ENCODE peak calls at places on chromosomes 11 and 22, in seven cellular contexts. D is endothelial cell of umbilical vein, M is prostate gland, Y is vagina, X is SK-N-SH, I is upper lobe of left lung, J is SK-N-MC. F is an unnamed sample.

GRCh38 chr11:95788921-95789505 is 569 bp downstream of the FAM76B start:
- DNase-seq in D (peak), M (peak), Y (peak), X (peak), I (peak), J (no peak), F (no peak)

GRCh38 chr22:47806894-47807293 is 1044.4 kb downstream of the TBC1D22A start:
- DNase-seq in D (no peak), M (no peak), Y (no peak), X (no peak), I (no peak), J (no peak), F (peak)

GRCh38 chr11:96055706-96056387 is 131.9 kb upstream of the MTMR2 start:
- DNase-seq in D (no peak), M (no peak), Y (no peak), X (no peak), I (no peak), J (no peak), F (no peak)

GRCh38 chr11:65851083-65851579 is 6.8 kb downstream of the CFL1 start:
- DNase-seq in D (no peak), M (no peak), Y (no peak), X (peak), I (no peak), J (no peak), F (no peak)

GRCh38 chr22:39631857-39632256 is 61.3 kb downstream of the CACNA1I start:
- DNase-seq in D (no peak), M (no peak), Y (no peak), X (no peak), I (no peak), J (no peak), F (no peak)

GRCh38 chr22:36192601-36193000 is 9.0 kb downstream of the APOL4 start:
- DNase-seq in D (peak), M (no peak), Y (no peak), X (no peak), I (no peak), J (no peak), F (no peak)

GRCh38 chr11:72069787-72070251 is 10.5 kb downstream of the NUMA1 start:
- DNase-seq in D (peak), M (peak), Y (peak), X (no peak), I (peak), J (no peak), F (peak)

GRCh38 chr11:64656797-64657196 is 65.8 kb downstream of the SLC22A12 start:
- DNase-seq in D (no peak), M (no peak), Y (no peak), X (no peak), I (no peak), J (no peak), F (no peak)

GRCh38 chr11:86802601-86803051 is 2.3 kb downstream of the PRSS23 start:
- DNase-seq in D (peak), M (peak), Y (no peak), X (peak), I (no peak), J (no peak), F (no peak)

GRCh38 chr22:41052661-41053490 is 39.5 kb upstream of the EP300 start:
- DNase-seq in D (no peak), M (no peak), Y (no peak), X (no peak), I (no peak), J (peak), F (no peak)

GRCh38 chr11:114262681-114263509 is 33.3 kb upstream of the NNMT start:
- DNase-seq in D (peak), M (no peak), Y (no peak), X (peak), I (peak), J (no peak), F (no peak)

GRCh38 chr11:129804012-129804411 is 11.6 kb upstream of the TMEM45B start:
- DNase-seq in D (no peak), M (no peak), Y (no peak), X (no peak), I (no peak), J (no peak), F (no peak)

GRCh38 chr11:68825603-68826002 is 16.1 kb downstream of the CPT1A start:
- DNase-seq in D (peak), M (no peak), Y (no peak), X (no peak), I (peak), J (no peak), F (no peak)

GRCh38 chr22:42685941-42686666 is 34.6 kb downstream of the A4GALT start:
- DNase-seq in D (no peak), M (no peak), Y (no peak), X (peak), I (peak), J (no peak), F (no peak)

GRCh38 chr11:9214765-9215164 is 50.4 kb downstream of the DENND5A start:
- DNase-seq in D (no peak), M (no peak), Y (no peak), X (no peak), I (no peak), J (no peak), F (no peak)

GRCh38 chr11:128927108-128927461 is 15.6 kb downstream of the TP53AIP1 start:
- DNase-seq in D (no peak), M (no peak), Y (no peak), X (no peak), I (no peak), J (no peak), F (no peak)

GRCh38 chr11:4865855-4866254 is 15.8 kb upstream of the OR51T1 start:
- DNase-seq in D (no peak), M (no peak), Y (no peak), X (no peak), I (no peak), J (no peak), F (no peak)

GRCh38 chr11:126197277-126197939 is 14.0 kb downstream of the RPUSD4 start:
- DNase-seq in D (no peak), M (no peak), Y (no peak), X (no peak), I (no peak), J (no peak), F (no peak)

GRCh38 chr11:35040221-35040942 is 98.6 kb upstream of the CD44 start:
- DNase-seq in D (no peak), M (no peak), Y (no peak), X (no peak), I (no peak), J (no peak), F (no peak)

GRCh38 chr11:65429724-65430405 is 7.3 kb downstream of the NEAT1 start:
- DNase-seq in D (peak), M (peak), Y (peak), X (no peak), I (peak), J (no peak), F (peak)

GRCh38 chr22:20408891-20409290 is 14.9 kb downstream of the ZNF74 start:
- DNase-seq in D (no peak), M (no peak), Y (no peak), X (no peak), I (no peak), J (no peak), F (no peak)

GRCh38 chr11:72015511-72016061 is 16.9 kb downstream of the IL18BP start:
- DNase-seq in D (no peak), M (no peak), Y (no peak), X (no peak), I (no peak), J (no peak), F (no peak)

GRCh38 chr11:68816917-68817419 is 24.7 kb downstream of the CPT1A start:
- DNase-seq in D (no peak), M (no peak), Y (no peak), X (no peak), I (no peak), J (no peak), F (no peak)

GRCh38 chr11:15653191-15653590 is 538.5 kb downstream of the INSC start:
- DNase-seq in D (no peak), M (no peak), Y (no peak), X (no peak), I (no peak), J (no peak), F (no peak)

GRCh38 chr11:15651782-15652181 is 537.1 kb downstream of the INSC start:
- DNase-seq in D (no peak), M (no peak), Y (no peak), X (no peak), I (no peak), J (no peak), F (no peak)

GRCh38 chr11:15651033-15651432 is 536.3 kb downstream of the INSC start:
- DNase-seq in D (no peak), M (no peak), Y (no peak), X (no peak), I (no peak), J (no peak), F (no peak)

GRCh38 chr11:15649371-15650104 is 534.8 kb downstream of the INSC start:
- DNase-seq in D (no peak), M (no peak), Y (no peak), X (no peak), I (no peak), J (no peak), F (no peak)

DNA sequence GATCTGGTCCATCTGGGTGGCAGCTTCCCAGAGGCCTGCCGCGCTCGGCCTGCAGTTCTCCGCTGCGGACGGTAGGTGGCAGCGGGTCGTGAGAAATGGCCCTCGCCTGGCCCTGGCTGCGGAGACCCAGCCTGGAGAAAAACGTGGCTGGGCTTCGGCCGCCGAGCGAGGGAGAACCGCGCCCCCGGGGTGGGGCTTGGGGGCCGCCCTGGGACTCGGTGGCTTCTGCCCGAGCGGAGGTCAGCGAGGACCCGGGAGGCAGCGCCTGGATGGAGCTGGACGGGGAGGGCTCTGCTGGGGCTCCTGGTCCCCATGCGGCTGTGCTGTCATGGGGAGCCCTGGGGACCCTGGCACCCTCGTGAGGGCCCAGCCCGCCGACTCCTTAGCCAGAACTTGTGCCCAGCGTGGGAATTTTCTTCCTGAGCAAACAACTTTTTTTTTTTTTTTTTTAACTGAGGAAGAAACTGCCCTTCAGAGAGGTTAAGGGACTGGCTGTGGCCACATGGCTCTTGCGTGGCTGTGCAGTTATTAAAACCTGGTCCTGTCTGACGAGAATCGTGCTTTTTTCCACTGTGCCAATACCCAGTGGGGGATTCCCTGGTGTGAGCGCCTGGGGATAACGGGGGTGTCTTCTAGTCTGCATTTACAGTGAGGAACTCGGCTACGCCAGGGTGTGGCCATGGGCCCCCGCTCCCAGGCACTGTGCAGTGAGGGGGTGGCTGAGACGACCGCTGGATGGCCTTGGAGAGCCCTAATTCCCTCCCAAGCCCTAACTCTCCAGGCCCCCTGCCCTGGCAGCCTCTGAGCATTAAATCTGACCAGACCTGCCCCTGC is 535.6 kb downstream of the INSC start:
- DNase-seq in D (peak), M (peak), Y (peak), X (peak), I (peak), J (peak), F (peak)
- TF ChIP-seq POLR2AphosphoS5 in D (no peak), M (peak), Y (peak), X (no peak), I (peak), J (peak), F (peak)

GRCh38 chr11:11982461-11982860 is 26.0 kb downstream of the DKK3 start:
- DNase-seq in D (no peak), M (no peak), Y (no peak), X (no peak), I (no peak), J (no peak), F (no peak)
- H3K27ac ChIP-seq in D (no peak), M (no peak), Y (peak), X (peak), I (no peak), J (no peak), F (peak)

DNA sequence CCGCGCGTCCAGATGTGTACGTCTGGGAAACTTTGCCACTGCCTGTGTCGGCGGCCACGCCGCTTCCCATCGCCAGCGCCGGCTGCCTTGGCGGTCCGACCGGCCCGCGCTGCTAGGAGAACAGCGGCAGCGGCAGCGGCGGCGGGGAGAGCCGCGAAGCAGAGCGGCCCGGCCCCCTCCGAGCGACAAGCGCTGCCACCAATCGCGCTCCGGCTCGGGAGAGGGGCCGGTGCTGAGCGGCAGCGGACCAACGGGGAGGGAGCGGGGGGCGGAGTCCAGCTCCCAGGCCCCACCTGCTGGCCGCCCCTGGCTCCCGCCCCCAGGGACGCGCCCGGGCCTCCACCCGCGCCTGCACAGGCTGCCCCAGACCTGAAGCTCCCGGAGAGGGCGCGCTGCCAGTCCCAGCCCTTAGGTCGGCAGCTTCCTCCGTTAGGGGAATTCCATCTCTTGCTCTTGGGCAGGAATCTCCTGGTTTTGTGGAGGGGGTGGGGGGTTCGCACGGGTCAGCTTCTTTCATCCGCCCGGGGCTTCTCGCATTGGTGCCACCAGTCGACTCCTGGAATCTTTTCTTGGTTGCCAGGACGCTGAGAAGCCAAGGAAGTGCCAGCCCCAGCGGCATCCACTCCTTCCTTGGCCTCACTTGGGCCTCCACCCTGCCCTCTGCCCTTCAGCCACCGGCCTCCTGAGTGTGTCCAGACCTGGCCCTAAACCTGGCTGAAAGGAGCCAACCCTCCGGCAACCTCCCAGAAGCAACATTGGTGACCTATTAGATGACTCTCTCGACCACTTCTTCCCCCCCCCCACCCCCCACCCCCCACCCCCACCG is at the start of gene GALNT18:
- DNase-seq in D (peak), M (peak), Y (no peak), X (peak), I (peak), J (no peak), F (peak)
- TF ChIP-seq POLR2AphosphoS5 in D (no peak), M (peak), Y (peak), X (no peak), I (peak), J (no peak), F (peak)

DNA sequence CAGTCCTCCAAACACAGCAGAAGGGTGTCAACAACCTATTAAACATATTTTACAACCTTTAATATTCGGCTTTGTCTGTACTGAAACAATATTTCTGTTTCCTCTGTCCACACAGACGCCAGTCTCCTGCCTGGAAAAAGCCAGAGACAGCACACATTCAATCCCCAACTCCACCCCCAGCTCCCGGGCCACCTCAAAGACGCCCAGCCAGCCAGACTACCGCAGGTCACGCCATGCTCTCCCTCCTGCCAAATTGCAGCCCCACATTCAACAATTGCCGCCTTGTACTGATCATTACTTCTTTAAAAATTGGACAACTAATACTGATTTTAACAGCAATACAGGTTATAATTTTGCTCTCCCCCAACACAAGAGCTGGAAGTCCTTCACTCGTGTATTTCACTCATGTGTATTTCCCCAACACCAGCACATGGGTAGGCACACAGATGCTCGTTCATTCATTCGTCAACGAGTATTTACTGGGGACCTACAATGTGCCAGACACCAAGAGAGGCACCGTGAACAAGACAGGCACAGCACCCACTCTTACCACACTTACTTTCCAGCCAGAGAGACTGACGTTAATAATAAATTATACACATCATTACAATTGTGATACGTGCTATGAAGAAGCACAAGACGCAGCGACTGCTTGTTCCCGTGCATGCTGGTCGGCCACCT is 1.1 kb downstream of the SERGEF start:
- DNase-seq in D (no peak), M (peak), Y (no peak), X (peak), I (no peak), J (no peak), F (no peak)
- H3K27ac ChIP-seq in D (no peak), M (peak), Y (peak), X (no peak), I (peak), J (no peak), F (peak)

GRCh38 chr11:58688779-58689503 is 42.8 kb downstream of the GLYAT start:
- DNase-seq in D (no peak), M (no peak), Y (no peak), X (no peak), I (no peak), J (no peak), F (no peak)

GRCh38 chr11:58685973-58686720 is 45.6 kb downstream of the GLYAT start:
- DNase-seq in D (no peak), M (no peak), Y (no peak), X (no peak), I (no peak), J (no peak), F (no peak)

GRCh38 chr11:58691675-58692074 is 40.1 kb downstream of the GLYAT start:
- DNase-seq in D (no peak), M (no peak), Y (no peak), X (no peak), I (no peak), J (no peak), F (no peak)
- TF ChIP-seq POLR2AphosphoS5 in D (no peak), M (no peak), Y (no peak), X (no peak), I (no peak), J (no peak), F (no peak)

GRCh38 chr11:102317768-102318103 is 452 bp downstream of the BIRC3 start:
- DNase-seq in D (no peak), M (no peak), Y (no peak), X (no peak), I (no peak), J (no peak), F (no peak)
- H3K27ac ChIP-seq in D (peak), M (peak), Y (peak), X (peak), I (peak), J (no peak), F (peak)

F was measured in breast epithelium.